ENCODE peak calls at places on chromosome 22, in ten cellular contexts. One of them, this sample, is unnamed.

GRCh38 chr22:28976588-28976987 is 85.0 kb downstream of the C22orf31 start:
- DNase-seq in Peyer's patch: no peak
- DNase-seq in adrenal gland: no peak
- DNase-seq in prostate gland: no peak
- DNase-seq in esophagus muscularis mucosa: no peak
- DNase-seq in transverse colon: no peak
- DNase-seq in ovary: no peak
- DNase-seq in uterus: no peak
- DNase-seq in IMR-90: peak
- DNase-seq in testis: no peak
- DNase-seq in this sample: no peak

GRCh38 chr22:25878933-25879332 is 136.9 kb downstream of the MYO18B start:
- DNase-seq in testis: no peak
- DNase-seq in transverse colon: no peak
- DNase-seq in prostate gland: no peak
- DNase-seq in esophagus muscularis mucosa: no peak
- DNase-seq in Peyer's patch: no peak
- DNase-seq in uterus: no peak
- DNase-seq in IMR-90: no peak
- DNase-seq in adrenal gland: no peak
- DNase-seq in ovary: no peak
- DNase-seq in this sample: no peak

GRCh38 chr22:22463855-22464540 is 44.5 kb downstream of the ZNF280B start:
- DNase-seq in IMR-90: peak
- DNase-seq in uterus: no peak
- DNase-seq in prostate gland: peak
- DNase-seq in ovary: peak
- DNase-seq in transverse colon: peak
- DNase-seq in esophagus muscularis mucosa: no peak
- DNase-seq in Peyer's patch: peak
- DNase-seq in adrenal gland: peak
- DNase-seq in testis: peak
- DNase-seq in this sample: no peak

GRCh38 chr22:38346506-38346905 is 29.3 kb upstream of the CSNK1E start:
- DNase-seq in ovary: no peak
- DNase-seq in adrenal gland: peak
- DNase-seq in prostate gland: peak
- DNase-seq in IMR-90: no peak
- DNase-seq in uterus: peak
- DNase-seq in Peyer's patch: peak
- DNase-seq in esophagus muscularis mucosa: peak
- DNase-seq in testis: no peak
- DNase-seq in transverse colon: no peak
- DNase-seq in this sample: peak

GRCh38 chr22:22759371-22759770 is 115.0 kb downstream of the GGTLC2 start:
- DNase-seq in transverse colon: no peak
- DNase-seq in adrenal gland: no peak
- DNase-seq in uterus: no peak
- DNase-seq in testis: no peak
- DNase-seq in esophagus muscularis mucosa: peak
- DNase-seq in Peyer's patch: no peak
- DNase-seq in IMR-90: no peak
- DNase-seq in prostate gland: no peak
- DNase-seq in ovary: no peak
- DNase-seq in this sample: no peak

GRCh38 chr22:24805790-24806662 is at the start of gene SGSM1:
- DNase-seq in testis: peak
- DNase-seq in Peyer's patch: peak
- DNase-seq in uterus: peak
- DNase-seq in transverse colon: peak
- DNase-seq in esophagus muscularis mucosa: no peak
- DNase-seq in IMR-90: peak
- DNase-seq in adrenal gland: peak
- DNase-seq in ovary: peak
- DNase-seq in prostate gland: peak
- DNase-seq in this sample: peak

GRCh38 chr22:20422271-20422958 is 15.2 kb downstream of the SCARF2 start:
- DNase-seq in ovary: no peak
- DNase-seq in adrenal gland: no peak
- DNase-seq in uterus: no peak
- DNase-seq in IMR-90: peak
- DNase-seq in esophagus muscularis mucosa: no peak
- DNase-seq in testis: no peak
- DNase-seq in transverse colon: no peak
- DNase-seq in Peyer's patch: no peak
- DNase-seq in prostate gland: no peak
- DNase-seq in this sample: no peak

GRCh38 chr22:28855355-28856094 is 27.8 kb upstream of the ZNRF3 start:
- DNase-seq in ovary: peak
- DNase-seq in testis: peak
- DNase-seq in esophagus muscularis mucosa: no peak
- DNase-seq in uterus: peak
- DNase-seq in IMR-90: peak
- DNase-seq in transverse colon: peak
- DNase-seq in Peyer's patch: no peak
- DNase-seq in adrenal gland: peak
- DNase-seq in prostate gland: peak
- DNase-seq in this sample: no peak

GRCh38 chr22:23888615-23889401 is 5.4 kb upstream of the MIF start:
- DNase-seq in transverse colon: no peak
- DNase-seq in prostate gland: no peak
- DNase-seq in esophagus muscularis mucosa: no peak
- DNase-seq in Peyer's patch: no peak
- DNase-seq in ovary: no peak
- DNase-seq in uterus: no peak
- DNase-seq in testis: no peak
- DNase-seq in IMR-90: peak
- DNase-seq in adrenal gland: no peak
- DNase-seq in this sample: no peak

GRCh38 chr22:30687358-30687757 is 7.3 kb upstream of the OSBP2 start:
- DNase-seq in ovary: no peak
- DNase-seq in uterus: no peak
- DNase-seq in adrenal gland: no peak
- DNase-seq in transverse colon: no peak
- DNase-seq in IMR-90: no peak
- DNase-seq in testis: no peak
- DNase-seq in prostate gland: no peak
- DNase-seq in Peyer's patch: no peak
- DNase-seq in esophagus muscularis mucosa: no peak
- DNase-seq in this sample: no peak

GRCh38 chr22:20520093-20520511 is 12.7 kb downstream of the MED15 start:
- DNase-seq in esophagus muscularis mucosa: no peak
- DNase-seq in Peyer's patch: no peak
- DNase-seq in prostate gland: no peak
- DNase-seq in transverse colon: no peak
- DNase-seq in ovary: no peak
- DNase-seq in uterus: no peak
- DNase-seq in testis: no peak
- DNase-seq in adrenal gland: no peak
- DNase-seq in IMR-90: peak
- DNase-seq in this sample: no peak

GRCh38 chr22:19663821-19664325 is 50.4 kb upstream of the SEPTIN5 start:
- DNase-seq in IMR-90: peak
- DNase-seq in transverse colon: no peak
- DNase-seq in testis: peak
- DNase-seq in esophagus muscularis mucosa: no peak
- DNase-seq in prostate gland: no peak
- DNase-seq in uterus: peak
- DNase-seq in adrenal gland: peak
- DNase-seq in ovary: no peak
- DNase-seq in Peyer's patch: peak
- DNase-seq in this sample: peak

GRCh38 chr22:33000342-33001280 is 57.6 kb downstream of the SYN3 start:
- DNase-seq in adrenal gland: peak
- DNase-seq in esophagus muscularis mucosa: peak
- DNase-seq in ovary: peak
- DNase-seq in transverse colon: peak
- DNase-seq in IMR-90: peak
- DNase-seq in testis: peak
- DNase-seq in prostate gland: peak
- DNase-seq in uterus: peak
- DNase-seq in Peyer's patch: no peak
- DNase-seq in this sample: peak

DNA sequence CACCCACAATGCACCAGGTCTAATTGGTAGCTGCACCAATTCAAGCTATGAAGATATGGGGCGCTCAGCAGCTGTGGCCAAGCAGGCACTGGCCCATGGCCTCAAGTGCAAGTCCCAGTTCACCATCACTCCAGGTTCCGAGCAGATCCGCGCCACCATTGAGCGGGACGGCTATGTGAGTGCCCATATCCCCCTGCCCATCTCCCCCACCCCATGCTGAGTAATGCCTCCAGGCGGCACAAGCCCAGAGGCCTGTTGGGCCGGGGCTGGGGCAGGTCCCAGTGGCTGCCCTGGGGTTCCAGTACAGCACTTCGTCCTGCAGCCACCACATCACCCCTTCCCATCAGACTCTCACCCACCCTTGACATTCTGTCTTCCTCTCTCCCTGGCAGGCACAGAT is 21.5 kb downstream of the POLR3H start:
- DNase-seq in uterus: no peak
- DNase-seq in Peyer's patch: no peak
- DNase-seq in IMR-90: no peak
- DNase-seq in prostate gland: no peak
- DNase-seq in transverse colon: no peak
- DNase-seq in esophagus muscularis mucosa: no peak
- DNase-seq in ovary: no peak
- DNase-seq in adrenal gland: no peak
- DNase-seq in testis: no peak
- DNase-seq in this sample: no peak
- TF ChIP-seq POLR2A in uterus: no peak
- TF ChIP-seq POLR2A in Peyer's patch: no peak
- TF ChIP-seq POLR2A in IMR-90: no peak
- TF ChIP-seq POLR2A in prostate gland: no peak
- TF ChIP-seq POLR2A in transverse colon: no peak
- TF ChIP-seq POLR2A in esophagus muscularis mucosa: no peak
- TF ChIP-seq POLR2A in ovary: no peak
- TF ChIP-seq POLR2A in adrenal gland: no peak
- TF ChIP-seq POLR2A in testis: no peak
- TF ChIP-seq POLR2A in this sample: no peak

GRCh38 chr22:49515486-49515885 is 312.2 kb downstream of the BRD1 start:
- DNase-seq in adrenal gland: no peak
- DNase-seq in uterus: no peak
- DNase-seq in Peyer's patch: no peak
- DNase-seq in testis: no peak
- DNase-seq in esophagus muscularis mucosa: no peak
- DNase-seq in IMR-90: no peak
- DNase-seq in ovary: no peak
- DNase-seq in prostate gland: no peak
- DNase-seq in transverse colon: no peak
- DNase-seq in this sample: peak
- TF ChIP-seq CTCF in adrenal gland: no peak
- TF ChIP-seq CTCF in uterus: no peak
- TF ChIP-seq CTCF in Peyer's patch: no peak
- TF ChIP-seq CTCF in testis: no peak
- TF ChIP-seq CTCF in esophagus muscularis mucosa: no peak
- TF ChIP-seq CTCF in IMR-90: no peak
- TF ChIP-seq CTCF in ovary: no peak
- TF ChIP-seq CTCF in prostate gland: no peak
- TF ChIP-seq CTCF in transverse colon: no peak
- TF ChIP-seq CTCF in this sample: no peak

GRCh38 chr22:36455571-36456458 is 25.6 kb downstream of the TXN2 start:
- DNase-seq in adrenal gland: no peak
- DNase-seq in prostate gland: no peak
- DNase-seq in esophagus muscularis mucosa: no peak
- DNase-seq in IMR-90: no peak
- DNase-seq in transverse colon: no peak
- DNase-seq in uterus: no peak
- DNase-seq in ovary: no peak
- DNase-seq in testis: no peak
- DNase-seq in Peyer's patch: no peak
- DNase-seq in this sample: no peak
- H3K4me3 ChIP-seq in adrenal gland: no peak
- H3K4me3 ChIP-seq in prostate gland: peak
- H3K4me3 ChIP-seq in esophagus muscularis mucosa: peak
- H3K4me3 ChIP-seq in IMR-90: no peak
- H3K4me3 ChIP-seq in transverse colon: no peak
- H3K4me3 ChIP-seq in uterus: peak
- H3K4me3 ChIP-seq in ovary: peak
- H3K4me3 ChIP-seq in testis: peak
- H3K4me3 ChIP-seq in Peyer's patch: peak
- H3K4me3 ChIP-seq in this sample: no peak

GRCh38 chr22:42381152-42381551 is 51.1 kb downstream of the NFAM1 start:
- DNase-seq in esophagus muscularis mucosa: no peak
- DNase-seq in testis: no peak
- DNase-seq in ovary: no peak
- DNase-seq in Peyer's patch: no peak
- DNase-seq in transverse colon: no peak
- DNase-seq in uterus: no peak
- DNase-seq in IMR-90: no peak
- DNase-seq in adrenal gland: no peak
- DNase-seq in prostate gland: no peak
- DNase-seq in this sample: no peak
- TF ChIP-seq POLR2A in esophagus muscularis mucosa: no peak
- TF ChIP-seq POLR2A in testis: no peak
- TF ChIP-seq POLR2A in ovary: no peak
- TF ChIP-seq POLR2A in Peyer's patch: no peak
- TF ChIP-seq POLR2A in transverse colon: no peak
- TF ChIP-seq POLR2A in uterus: no peak
- TF ChIP-seq POLR2A in IMR-90: no peak
- TF ChIP-seq POLR2A in adrenal gland: no peak
- TF ChIP-seq POLR2A in prostate gland: no peak
- TF ChIP-seq POLR2A in this sample: no peak

DNA sequence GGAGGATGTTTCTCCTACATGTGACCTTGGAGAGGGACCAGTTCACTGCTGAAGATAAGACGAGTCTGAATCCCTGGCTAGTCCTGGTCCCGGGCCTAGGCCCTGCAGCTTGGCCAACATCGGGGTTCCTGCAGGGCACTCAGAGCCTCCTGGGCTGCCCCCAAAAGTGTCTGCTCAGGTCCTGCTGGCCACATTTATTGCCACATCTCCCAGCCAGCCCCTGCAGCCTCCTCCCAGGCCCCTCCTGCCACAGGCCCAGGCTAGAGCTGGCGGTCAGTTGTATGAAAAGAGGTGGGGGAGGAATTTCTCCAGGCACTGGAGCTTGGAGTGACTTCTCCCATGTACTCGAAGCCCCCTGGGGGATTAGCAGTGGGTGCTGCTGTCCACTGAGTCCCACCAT is 56.5 kb upstream of the PPARA start:
- DNase-seq in adrenal gland: no peak
- DNase-seq in testis: no peak
- DNase-seq in Peyer's patch: no peak
- DNase-seq in transverse colon: no peak
- DNase-seq in ovary: no peak
- DNase-seq in prostate gland: no peak
- DNase-seq in esophagus muscularis mucosa: no peak
- DNase-seq in uterus: no peak
- DNase-seq in IMR-90: no peak
- DNase-seq in this sample: no peak
- TF ChIP-seq CTCF in adrenal gland: no peak
- TF ChIP-seq CTCF in testis: no peak
- TF ChIP-seq CTCF in Peyer's patch: no peak
- TF ChIP-seq CTCF in transverse colon: no peak
- TF ChIP-seq CTCF in ovary: no peak
- TF ChIP-seq CTCF in prostate gland: no peak
- TF ChIP-seq CTCF in esophagus muscularis mucosa: no peak
- TF ChIP-seq CTCF in uterus: no peak
- TF ChIP-seq CTCF in IMR-90: no peak
- TF ChIP-seq CTCF in this sample: no peak

This sample was measured in lower leg skin.